ENCODE peak calls at places on chromosomes 1 and 21, in ten cellular contexts. F is tibial nerve; D is A549; A is effector memory CD4-positive, alpha-beta T cell; J is hepatocyte; N is heart right ventricle; H is RWPE1; W is esophagus muscularis mucosa; E is pancreas; M is mammary epithelial cell. V is an unnamed sample.

GRCh38 chr1:209368864-209369598 is 214.5 kb upstream of the CAMK1G start:
- DNase-seq in F (no peak), D (peak), A (no peak), J (peak), N (no peak), H (peak), W (no peak), E (no peak), M (peak), V (no peak)

GRCh38 chr21:38930838-38931237 is 125.1 kb downstream of the ETS2 start:
- DNase-seq in F (peak), D (no peak), A (no peak), J (peak), N (no peak), H (no peak), W (no peak), E (no peak), M (no peak), V (no peak)

GRCh38 chr1:6033986-6034749 is 11.5 kb upstream of the KCNAB2 start:
- DNase-seq in F (no peak), D (peak), A (no peak), J (peak), N (peak), H (no peak), W (no peak), E (peak), M (peak), V (no peak)

GRCh38 chr1:232186936-232187335 is 443.0 kb downstream of the SIPA1L2 start:
- DNase-seq in F (no peak), D (no peak), A (no peak), J (no peak), N (no peak), H (no peak), W (peak), E (no peak), M (no peak), V (no peak)

GRCh38 chr1:54791880-54792522 is 9.1 kb downstream of the TTC22 start:
- DNase-seq in F (no peak), D (peak), A (no peak), J (peak), N (no peak), H (no peak), W (no peak), E (no peak), M (no peak), V (no peak)

GRCh38 chr1:72282271-72282656 is at the start of gene NEGR1:
- DNase-seq in F (peak), D (no peak), A (no peak), J (peak), N (peak), H (peak), W (peak), E (no peak), M (peak), V (peak)

GRCh38 chr21:43195131-43196021 is 26.6 kb downstream of the CRYAA start:
- DNase-seq in F (peak), D (no peak), A (no peak), J (peak), N (peak), H (no peak), W (no peak), E (peak), M (no peak), V (no peak)

GRCh38 chr1:237901284-237901870 is 10.7 kb upstream of the ZP4 start:
- DNase-seq in F (no peak), D (peak), A (no peak), J (peak), N (no peak), H (peak), W (peak), E (no peak), M (peak), V (no peak)

GRCh38 chr1:157199421-157199755 is 61.2 kb upstream of the ETV3 start:
- DNase-seq in F (no peak), D (no peak), A (no peak), J (peak), N (no peak), H (no peak), W (peak), E (no peak), M (peak), V (no peak)

GRCh38 chr1:218847966-218848365 is 325.7 kb upstream of the LYPLAL1 start:
- DNase-seq in F (no peak), D (no peak), A (no peak), J (no peak), N (no peak), H (no peak), W (no peak), E (no peak), M (no peak), V (no peak)

GRCh38 chr21:42320791-42321190 is 5.6 kb upstream of the TFF3 start:
- DNase-seq in F (no peak), D (no peak), A (no peak), J (no peak), N (no peak), H (no peak), W (no peak), E (no peak), M (no peak), V (no peak)

GRCh38 chr1:15799004-15799867 is 8.2 kb downstream of the UQCRHL start:
- DNase-seq in F (peak), D (peak), A (no peak), J (peak), N (peak), H (peak), W (no peak), E (peak), M (peak), V (peak)

GRCh38 chr1:99748419-99748818 is 18.0 kb downstream of the FRRS1 start:
- DNase-seq in F (no peak), D (peak), A (no peak), J (peak), N (no peak), H (no peak), W (no peak), E (no peak), M (no peak), V (no peak)

GRCh38 chr1:21564521-21565095 is 55.4 kb downstream of the ALPL start:
- DNase-seq in F (no peak), D (no peak), A (no peak), J (no peak), N (no peak), H (no peak), W (no peak), E (no peak), M (no peak), V (no peak)

GRCh38 chr1:15702722-15703550 is 18.8 kb downstream of the PLEKHM2 start:
- DNase-seq in F (peak), D (peak), A (no peak), J (peak), N (no peak), H (peak), W (no peak), E (peak), M (peak), V (no peak)

GRCh38 chr1:211948377-211948776 is 87.0 kb downstream of the INTS7 start:
- DNase-seq in F (no peak), D (no peak), A (no peak), J (no peak), N (no peak), H (no peak), W (no peak), E (no peak), M (no peak), V (no peak)

GRCh38 chr1:96374076-96374762 is 347.4 kb upstream of the PTBP2 start:
- DNase-seq in F (no peak), D (no peak), A (no peak), J (no peak), N (no peak), H (no peak), W (no peak), E (no peak), M (no peak), V (no peak)

GRCh38 chr1:147292635-147293251 is 50.3 kb downstream of the CHD1L start:
- DNase-seq in F (no peak), D (peak), A (no peak), J (no peak), N (no peak), H (no peak), W (no peak), E (no peak), M (peak), V (no peak)

GRCh38 chr1:89724369-89725015 is 91.6 kb downstream of the LRRC8C start:
- DNase-seq in F (no peak), D (no peak), A (no peak), J (no peak), N (peak), H (peak), W (no peak), E (no peak), M (peak), V (no peak)

GRCh38 chr21:16457498-16457897 is 727.7 kb downstream of the USP25 start:
- DNase-seq in F (no peak), D (no peak), A (no peak), J (no peak), N (no peak), H (no peak), W (no peak), E (no peak), M (no peak), V (no peak)

GRCh38 chr1:94481473-94481933 is 60.1 kb downstream of the F3 start:
- DNase-seq in F (peak), D (peak), A (peak), J (peak), N (no peak), H (peak), W (no peak), E (peak), M (peak), V (no peak)

GRCh38 chr1:208437416-208437815 is 193.2 kb upstream of the PLXNA2 start:
- DNase-seq in F (no peak), D (no peak), A (no peak), J (no peak), N (no peak), H (peak), W (no peak), E (no peak), M (peak), V (no peak)

GRCh38 chr1:167911413-167911812 is 2.5 kb downstream of the ADCY10 start:
- DNase-seq in F (no peak), D (no peak), A (no peak), J (no peak), N (no peak), H (no peak), W (no peak), E (no peak), M (no peak), V (no peak)
- H3K27ac ChIP-seq in F (no peak), D (no peak), A (no peak), J (no peak), N (no peak), H (no peak), W (no peak), E (no peak), M (no peak), V (no peak)

GRCh38 chr1:206929509-206929908 is 7.8 kb upstream of the FCMR start:
- DNase-seq in F (no peak), D (no peak), A (no peak), J (no peak), N (no peak), H (no peak), W (no peak), E (no peak), M (no peak), V (no peak)
- H3K27ac ChIP-seq in F (no peak), D (no peak), A (no peak), J (no peak), N (no peak), H (no peak), W (no peak), E (no peak), M (no peak), V (no peak)

GRCh38 chr1:202282596-202283283 is 59.0 kb downstream of the UBE2T start:
- DNase-seq in F (no peak), D (no peak), A (no peak), J (no peak), N (no peak), H (no peak), W (no peak), E (no peak), M (no peak), V (no peak)
- H3K27ac ChIP-seq in F (no peak), D (peak), A (no peak), J (no peak), N (no peak), H (peak), W (no peak), E (no peak), M (no peak), V (no peak)

GRCh38 chr1:47190807-47191206 is 971 bp upstream of the PDZK1IP1 start:
- DNase-seq in F (no peak), D (no peak), A (no peak), J (no peak), N (no peak), H (no peak), W (no peak), E (no peak), M (no peak), V (no peak)
- H3K27ac ChIP-seq in F (no peak), D (peak), A (no peak), J (peak), N (no peak), H (peak), W (peak), E (peak), M (peak), V (no peak)

DNA sequence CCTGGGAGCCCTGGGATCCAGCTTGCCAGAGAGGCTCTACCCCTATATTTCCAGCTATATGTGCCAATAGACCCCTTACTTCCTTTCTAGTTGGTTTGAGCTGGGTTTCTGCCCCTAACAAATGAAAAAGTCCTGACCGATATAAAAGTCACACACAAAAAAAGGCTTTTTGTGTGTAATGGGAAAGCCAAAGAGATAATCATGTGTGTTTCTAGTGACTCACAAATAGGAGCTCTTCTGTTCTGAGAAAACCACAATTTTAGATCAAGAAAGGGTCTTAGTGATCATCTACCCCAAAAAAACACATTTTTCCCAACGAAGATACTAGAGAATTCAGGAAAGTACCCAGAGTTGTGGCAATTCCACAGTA is 23.0 kb upstream of the PLEKHA6 start:
- DNase-seq in F (no peak), D (no peak), A (no peak), J (no peak), N (no peak), H (no peak), W (no peak), E (no peak), M (no peak), V (no peak)
- H3K27ac ChIP-seq in F (no peak), D (no peak), A (no peak), J (no peak), N (no peak), H (no peak), W (no peak), E (no peak), M (no peak), V (no peak)

GRCh38 chr1:27307851-27308598 is 13.9 kb upstream of the TMEM222 start:
- DNase-seq in F (no peak), D (no peak), A (no peak), J (no peak), N (no peak), H (no peak), W (no peak), E (no peak), M (no peak), V (no peak)
- H3K27ac ChIP-seq in F (no peak), D (no peak), A (no peak), J (no peak), N (no peak), H (peak), W (no peak), E (no peak), M (no peak), V (no peak)

GRCh38 chr1:155976913-155977606 is 1.3 kb downstream of the ARHGEF2 start:
- DNase-seq in F (no peak), D (no peak), A (no peak), J (no peak), N (no peak), H (no peak), W (no peak), E (no peak), M (peak), V (peak)
- H3K27ac ChIP-seq in F (peak), D (peak), A (peak), J (peak), N (peak), H (peak), W (peak), E (peak), M (peak), V (peak)

GRCh38 chr1:8848663-8849386 is 29.7 kb downstream of the ENO1 start:
- DNase-seq in F (peak), D (peak), A (peak), J (peak), N (peak), H (peak), W (peak), E (peak), M (peak), V (peak)
- H3K27ac ChIP-seq in F (peak), D (no peak), A (no peak), J (peak), N (peak), H (peak), W (peak), E (no peak), M (no peak), V (peak)

DNA sequence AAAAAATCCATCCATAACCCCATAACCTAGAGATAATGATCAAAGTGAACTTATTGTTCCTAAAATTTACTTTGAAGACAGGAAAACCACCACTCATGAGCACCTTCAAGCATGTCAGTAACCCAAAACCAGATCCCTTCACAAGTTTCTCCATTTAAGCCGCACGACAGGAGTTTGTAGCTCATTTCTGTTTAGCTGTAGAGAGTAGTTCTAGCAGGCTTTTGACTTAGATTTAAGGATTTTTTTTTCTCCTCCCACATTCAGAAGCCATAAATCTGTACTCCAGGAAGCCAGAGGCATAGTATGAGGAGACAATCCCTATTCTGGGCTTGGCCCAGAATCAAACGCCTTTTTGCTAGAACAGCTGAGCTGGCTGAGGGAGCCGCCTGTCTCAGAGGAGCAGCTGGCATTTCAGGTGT is 25.6 kb downstream of the TOMM20 start:
- DNase-seq in F (no peak), D (no peak), A (no peak), J (no peak), N (no peak), H (no peak), W (no peak), E (no peak), M (no peak), V (peak)
- H3K27ac ChIP-seq in F (no peak), D (no peak), A (no peak), J (no peak), N (no peak), H (no peak), W (no peak), E (no peak), M (no peak), V (no peak)

GRCh38 chr1:109394591-109395281 is 3.0 kb downstream of the SORT1 start:
- DNase-seq in F (no peak), D (no peak), A (no peak), J (no peak), N (no peak), H (no peak), W (no peak), E (no peak), M (no peak), V (no peak)
- H3K27ac ChIP-seq in F (peak), D (no peak), A (no peak), J (peak), N (peak), H (no peak), W (peak), E (no peak), M (no peak), V (peak)